ENCODE peak calls at places on chromosomes 4 and X, in six cellular contexts. Z is tibial nerve, U is IMR-90, B is esophagus squamous epithelium, T is Peyer's patch, Y is lower leg skin. C is an unnamed sample.

GRCh38 chr4:184688447-184688846 is 38.9 kb downstream of the PRIMPOL start:
- DNase-seq in Z (no peak), U (peak; percentile 95), B (no peak), T (no peak), Y (no peak), C (no peak)

GRCh38 chr4:99868126-99868596 is 26.1 kb downstream of the LAMTOR3 start:
- DNase-seq in Z (no peak), U (peak; percentile 25), B (no peak), T (no peak), Y (no peak), C (no peak)

GRCh38 chr4:101823864-101824263 is 33.3 kb downstream of the BANK1 start:
- DNase-seq in Z (no peak), U (no peak), B (no peak), T (no peak), Y (no peak), C (no peak)

GRCh38 chr4:2946812-2947600 is 16.2 kb downstream of the NOP14 start:
- DNase-seq in Z (no peak), U (peak; percentile 37), B (no peak), T (peak; percentile 48), Y (no peak), C (no peak)

GRCh38 chr4:16772366-16772850 is 126.0 kb downstream of the LDB2 start:
- DNase-seq in Z (no peak), U (peak; percentile 63), B (no peak), T (no peak), Y (no peak), C (no peak)

GRCh38 chr4:6956434-6957147 is 47.0 kb downstream of the TBC1D14 start:
- DNase-seq in Z (no peak), U (no peak), B (no peak), T (no peak), Y (no peak), C (no peak)

GRCh38 chr4:52560844-52561280 is 98.2 kb downstream of the USP46 start:
- DNase-seq in Z (no peak), U (peak; percentile 83), B (no peak), T (no peak), Y (no peak), C (no peak)

GRCh38 chr4:96519291-96519690 is 679.4 kb downstream of the PDHA2 start:
- DNase-seq in Z (no peak), U (no peak), B (no peak), T (no peak), Y (no peak), C (no peak)

GRCh38 chr4:121189811-121190210 is 25.7 kb upstream of the TNIP3 start:
- DNase-seq in Z (no peak), U (no peak), B (no peak), T (no peak), Y (no peak), C (no peak)

GRCh38 chr4:59838236-59838635 is 1361.9 kb upstream of the ADGRL3 start:
- DNase-seq in Z (no peak), U (no peak), B (no peak), T (no peak), Y (no peak), C (no peak)

GRCh38 chrX:63754141-63754859 is 30.7 kb downstream of the ARHGEF9 start:
- DNase-seq in Z (no peak), U (peak; percentile 15), B (no peak), T (no peak), Y (peak; percentile 16), C (peak; percentile 31)

GRCh38 chrX:10395643-10396042 is 224.7 kb downstream of the MID1 start:
- DNase-seq in Z (no peak), U (no peak), B (no peak), T (no peak), Y (no peak), C (no peak)

GRCh38 chr4:7430965-7431695 is 3.6 kb downstream of the PSAPL1 start:
- DNase-seq in Z (no peak), U (no peak), B (no peak), T (peak; percentile 40), Y (no peak), C (no peak)

GRCh38 chr4:124206779-124207605 is 505.5 kb downstream of the ANKRD50 start:
- DNase-seq in Z (no peak), U (peak; percentile 46), B (no peak), T (no peak), Y (no peak), C (no peak)

GRCh38 chr4:123106741-123107140 is 184.3 kb upstream of the NUDT6 start:
- DNase-seq in Z (no peak), U (no peak), B (no peak), T (peak; percentile 27), Y (no peak), C (no peak)

GRCh38 chr4:119243868-119244267 is 31.4 kb downstream of the USP53 start:
- DNase-seq in Z (no peak), U (no peak), B (no peak), T (no peak), Y (no peak), C (no peak)

GRCh38 chr4:156298230-156298629 is 344.6 kb upstream of the CTSO start:
- DNase-seq in Z (no peak), U (peak; percentile 97), B (no peak), T (no peak), Y (no peak), C (no peak)

GRCh38 chrX:10110984-10111363 is 45.8 kb upstream of the CLCN4 start:
- DNase-seq in Z (no peak), U (no peak), B (no peak), T (no peak), Y (no peak), C (no peak)

DNA sequence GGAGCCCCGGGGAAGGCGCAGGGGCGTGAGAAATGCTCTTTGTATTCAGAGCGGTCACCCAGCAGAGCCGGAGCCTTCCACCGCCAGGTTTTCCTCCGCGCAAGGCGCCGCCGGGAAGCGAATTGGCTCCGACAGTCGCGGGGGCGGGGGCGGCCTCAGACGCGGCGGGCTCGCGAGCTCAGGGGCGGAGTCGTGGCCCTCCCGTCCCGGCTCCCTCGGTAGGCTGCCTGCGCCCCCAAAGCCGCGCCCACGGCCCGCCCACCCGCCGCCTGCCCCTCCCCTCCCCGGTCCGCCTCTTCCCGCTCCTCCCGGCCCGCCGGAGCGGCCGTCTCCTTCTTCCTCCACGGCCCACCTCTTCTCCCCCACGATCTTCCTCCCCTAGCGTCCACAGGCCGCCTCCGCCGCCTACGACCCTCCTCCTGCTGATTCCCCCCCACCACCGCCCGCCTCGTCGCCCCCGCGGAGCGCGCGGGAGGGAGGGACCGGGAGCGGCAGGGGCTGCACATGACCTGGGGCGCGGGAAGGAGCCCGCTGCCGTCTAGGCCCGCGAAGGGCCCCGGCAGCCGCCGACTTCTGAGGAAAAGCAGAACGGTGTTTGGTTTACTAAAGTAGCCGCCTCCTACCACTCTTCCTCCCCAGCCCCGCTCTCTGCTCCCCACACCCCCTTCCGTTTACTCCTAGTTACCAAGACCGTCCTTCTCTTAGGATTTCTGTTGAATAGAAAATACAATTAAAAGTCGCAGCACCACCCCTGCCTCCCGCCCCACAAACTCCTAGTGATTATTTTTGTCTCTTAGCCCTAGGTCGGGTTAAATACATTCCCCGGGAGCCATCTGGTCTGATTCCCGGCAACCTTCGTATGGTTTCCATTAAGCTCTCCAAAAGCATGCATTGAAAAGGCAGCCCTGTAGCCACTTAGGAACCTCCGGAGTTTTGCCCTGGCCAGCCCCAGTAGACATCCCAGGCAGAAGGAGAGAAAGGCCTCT is 53.2 kb downstream of the C4orf51 start:
- DNase-seq in Z (peak; percentile 81), U (peak; percentile 89), B (peak; percentile 35), T (peak; percentile 96), Y (peak; percentile 93), C (peak; percentile 92)
- TF ChIP-seq POLR2A in Z (peak; percentile 14), U (peak; percentile 75), B (peak; percentile 54), T (no peak), Y (no peak), C (peak; percentile 39)

GRCh38 chrX:26788402-26788998 is 572.5 kb downstream of the MAGEB5 start:
- DNase-seq in Z (no peak), U (no peak), B (no peak), T (no peak), Y (no peak), C (no peak)
- TF ChIP-seq POLR2A in Z (no peak), U (no peak), B (no peak), T (no peak), Y (no peak), C (no peak)

DNA sequence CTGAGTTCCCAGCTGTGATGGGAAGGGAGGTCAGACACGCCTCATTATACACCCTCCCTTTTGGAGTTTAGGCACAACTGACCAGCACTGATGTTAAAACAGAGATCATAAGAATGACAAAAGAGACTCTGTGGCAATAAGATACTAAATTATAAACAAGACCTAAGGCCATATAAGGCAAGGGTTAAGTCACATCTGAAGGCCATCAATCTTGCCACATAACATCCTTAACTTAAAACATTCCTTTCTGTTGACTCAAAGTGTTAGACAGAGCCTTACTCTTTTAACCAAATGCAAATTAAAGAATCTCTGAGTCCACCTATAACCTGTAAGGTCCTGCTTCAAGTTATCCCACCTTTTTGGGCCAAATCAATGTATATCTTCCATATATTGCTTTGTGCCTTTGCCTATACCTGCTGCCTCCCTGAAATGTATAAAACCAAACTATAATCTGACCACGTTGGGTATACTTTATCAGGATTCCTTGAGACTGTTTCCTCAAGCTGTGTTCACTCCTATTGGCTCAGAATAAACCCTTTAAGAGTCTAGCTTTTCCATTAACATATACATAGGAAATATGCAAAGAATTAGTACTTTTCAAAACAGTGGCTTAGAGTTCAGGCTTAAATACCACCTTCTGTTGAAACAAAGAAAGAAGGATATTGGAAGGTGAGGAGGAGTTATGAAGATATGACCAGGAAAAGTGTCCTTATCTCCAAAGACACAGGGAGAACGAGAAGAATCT is 214.4 kb upstream of the PPP1R2C start:
- DNase-seq in Z (no peak), U (no peak), B (no peak), T (no peak), Y (no peak), C (no peak)
- TF ChIP-seq POLR2A in Z (no peak), U (no peak), B (no peak), T (no peak), Y (no peak), C (no peak)

GRCh38 chr4:25861422-25861926 is 1.3 kb downstream of the SEL1L3 start:
- DNase-seq in Z (no peak), U (peak; percentile 47), B (no peak), T (no peak), Y (no peak), C (peak; percentile 79)
- TF ChIP-seq POLR2A in Z (no peak), U (no peak), B (no peak), T (no peak), Y (no peak), C (peak; percentile 69)

C was measured in erythroblast.